ENCODE peak calls at places on chromosomes 12 and 14, in five cellular contexts. P is T-helper 17 cell, V is ecto neural progenitor cell, W is stomach, U is GM10248. Z is an unnamed sample.

GRCh38 chr14:32077081-32078029 is at the start of gene ARHGAP5:
- DNase-seq in V (peak), P (peak), U (peak), W (peak), Z (no peak)

GRCh38 chr12:10304161-10304574 is 3.5 kb upstream of the KLRD1 start:
- DNase-seq in W (no peak), U (no peak), P (no peak), V (no peak), Z (no peak)

GRCh38 chr14:65132855-65133254 is 30.5 kb upstream of the MAX start:
- DNase-seq in V (no peak), P (no peak), W (no peak), U (no peak), Z (no peak)

GRCh38 chr12:129337413-129337812 is 484.1 kb downstream of the GLT1D1 start:
- DNase-seq in V (no peak), W (no peak), P (no peak), U (no peak), Z (no peak)

GRCh38 chr12:123094349-123095073 is 56.4 kb downstream of the PITPNM2 start:
- DNase-seq in U (no peak), P (no peak), V (no peak), W (peak), Z (no peak)

GRCh38 chr14:96851694-96852381 is 54.7 kb downstream of the VRK1 start:
- DNase-seq in W (no peak), P (no peak), U (no peak), V (no peak), Z (no peak)

GRCh38 chr12:53232641-53233538 is 881 bp upstream of the RARG start:
- DNase-seq in V (peak), W (peak), P (peak), U (peak), Z (no peak)

GRCh38 chr14:70317969-70318634 is 41.4 kb downstream of the COX16 start:
- DNase-seq in U (peak), P (no peak), V (peak), W (peak), Z (no peak)

Z was measured in GM12864.